ENCODE peak calls at places on chromosomes 6 and 20, in seven cellular contexts. K is neuronal stem cell, X is H9, T is mesendoderm, E is trophoblast cell, J is mesenchymal stem cell, A is H1. F is an unnamed sample.

GRCh38 chr6:1348675-1349074 is 36.8 kb downstream of the FOXQ1 start:
- DNase-seq in J (peak), T (peak), A (no peak), K (no peak), X (peak), E (no peak), F (peak)

GRCh38 chr6:57224769-57225515 is 2.8 kb upstream of the RAB23 start:
- DNase-seq in E (peak), T (peak), A (no peak), K (no peak), J (peak), X (no peak), F (peak)

GRCh38 chr6:21414065-21414464 is 179.5 kb upstream of the SOX4 start:
- DNase-seq in A (no peak), X (no peak), E (no peak), J (no peak), T (no peak), K (no peak), F (no peak)

GRCh38 chr6:37489697-37490336 is 9.9 kb downstream of the CCDC167 start:
- DNase-seq in X (peak), J (no peak), T (no peak), A (no peak), K (no peak), E (no peak), F (no peak)

GRCh38 chr6:27669278-27669797 is 196.4 kb upstream of the ZNF184 start:
- DNase-seq in J (peak), K (no peak), X (no peak), T (no peak), E (peak), A (no peak), F (no peak)

GRCh38 chr6:24576452-24576851 is 69.5 kb downstream of the KIAA0319 start:
- DNase-seq in X (no peak), T (no peak), A (no peak), J (no peak), K (no peak), E (no peak), F (no peak)

GRCh38 chr20:52859156-52859887 is 112.8 kb upstream of the TSHZ2 start:
- DNase-seq in J (peak), E (no peak), T (peak), K (no peak), A (no peak), X (peak), F (no peak)

GRCh38 chr20:38229376-38230252 is 30.9 kb downstream of the KIAA1755 start:
- DNase-seq in A (peak), E (peak), X (no peak), J (peak), T (peak), K (no peak), F (no peak)

GRCh38 chr20:34891166-34892062 is 15.0 kb downstream of the ACSS2 start:
- DNase-seq in K (no peak), T (no peak), J (peak), E (peak), X (no peak), A (no peak), F (peak)

GRCh38 chr6:568954-569523 is 87.9 kb downstream of the HUS1B start:
- DNase-seq in E (no peak), T (no peak), X (no peak), K (no peak), J (no peak), A (no peak), F (no peak)

GRCh38 chr20:10963717-10964266 is 290.0 kb upstream of the JAG1 start:
- DNase-seq in X (no peak), T (no peak), K (no peak), E (no peak), J (peak), A (no peak), F (no peak)

GRCh38 chr6:105258816-105259215 is 79.0 kb upstream of the POPDC3 start:
- DNase-seq in J (no peak), E (peak), K (no peak), T (no peak), A (no peak), X (no peak), F (no peak)

GRCh38 chr6:136526937-136527336 is 23.3 kb downstream of the MAP7 start:
- DNase-seq in E (no peak), K (no peak), A (no peak), X (no peak), J (no peak), T (no peak), F (no peak)

GRCh38 chr6:1686117-1687098 is 76.7 kb downstream of the FOXC1 start:
- DNase-seq in A (no peak), J (peak), T (no peak), K (no peak), X (no peak), E (peak), F (peak)

GRCh38 chr20:10653593-10654288 is 20.1 kb downstream of the JAG1 start:
- DNase-seq in J (peak), X (no peak), K (no peak), E (peak), A (no peak), T (no peak), F (peak)

GRCh38 chr6:158518196-158519127 is 41.4 kb upstream of the TMEM181 start:
- DNase-seq in E (peak), T (peak), X (peak), J (peak), A (peak), K (no peak), F (peak)

GRCh38 chr20:10047427-10047826 is 12.6 kb downstream of the ANKEF1 start:
- DNase-seq in J (peak), E (no peak), T (peak), K (peak), X (peak), A (peak), F (peak)

GRCh38 chr6:147390909-147391536 is 117.5 kb upstream of the SAMD5 start:
- DNase-seq in T (peak), E (peak), K (peak), J (peak), X (no peak), A (no peak), F (peak)

GRCh38 chr6:4319992-4320683 is 184.8 kb upstream of the ECI2 start:
- DNase-seq in X (no peak), J (peak), A (no peak), T (peak), E (peak), K (no peak), F (peak)

GRCh38 chr6:124434416-124434815 is 527.8 kb upstream of the RNF217 start:
- DNase-seq in E (peak), A (no peak), T (no peak), X (no peak), K (no peak), J (no peak), F (no peak)

GRCh38 chr6:90460067-90460466 is 126.8 kb downstream of the MAP3K7 start:
- DNase-seq in T (no peak), X (no peak), A (no peak), E (no peak), K (no peak), J (no peak), F (no peak)

GRCh38 chr6:1016329-1017302 is 295.3 kb upstream of the FOXQ1 start:
- DNase-seq in E (no peak), J (no peak), X (no peak), A (no peak), K (no peak), T (no peak), F (no peak)

GRCh38 chr20:53074811-53075314 is 102.7 kb downstream of the TSHZ2 start:
- DNase-seq in A (no peak), K (no peak), J (peak), X (no peak), T (no peak), E (no peak), F (no peak)

DNA sequence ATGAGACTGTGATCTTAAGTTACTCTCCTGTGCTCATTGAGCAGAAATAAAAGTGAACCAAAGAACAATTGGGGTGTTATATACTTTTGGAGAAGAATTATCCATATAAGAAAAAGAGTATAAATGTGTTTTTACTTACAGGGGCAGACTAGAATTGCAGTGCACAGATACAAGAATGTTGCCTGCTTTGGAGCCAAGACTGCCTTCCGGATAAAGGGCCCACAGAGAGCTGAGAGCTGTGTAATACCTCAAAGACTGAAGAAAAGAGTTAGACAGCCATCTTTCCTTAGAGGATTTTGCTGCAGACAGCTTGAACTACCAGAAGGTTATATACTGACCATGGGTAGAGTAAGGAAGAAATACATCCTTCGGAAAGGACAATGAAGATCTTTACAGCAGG is 1235.5 kb upstream of the CITED2 start:
- DNase-seq in A (no peak), K (no peak), T (peak), J (no peak), E (no peak), X (no peak), F (no peak)
- H2AK5ac ChIP-seq in A (no peak), K (no peak), T (no peak), J (no peak), E (no peak), X (no peak), F (no peak)

GRCh38 chr20:48618052-48618451 is 209.7 kb downstream of the PREX1 start:
- DNase-seq in K (no peak), J (no peak), X (no peak), T (no peak), E (no peak), A (no peak), F (no peak)
- H2AK5ac ChIP-seq in K (peak), J (no peak), X (no peak), T (no peak), E (no peak), A (no peak), F (no peak)

GRCh38 chr20:44586986-44587980 is 4.9 kb downstream of the PKIG start:
- DNase-seq in E (peak), K (no peak), A (no peak), X (no peak), T (no peak), J (peak), F (peak)
- H2AK5ac ChIP-seq in E (no peak), K (no peak), A (no peak), X (no peak), T (no peak), J (no peak), F (no peak)

DNA sequence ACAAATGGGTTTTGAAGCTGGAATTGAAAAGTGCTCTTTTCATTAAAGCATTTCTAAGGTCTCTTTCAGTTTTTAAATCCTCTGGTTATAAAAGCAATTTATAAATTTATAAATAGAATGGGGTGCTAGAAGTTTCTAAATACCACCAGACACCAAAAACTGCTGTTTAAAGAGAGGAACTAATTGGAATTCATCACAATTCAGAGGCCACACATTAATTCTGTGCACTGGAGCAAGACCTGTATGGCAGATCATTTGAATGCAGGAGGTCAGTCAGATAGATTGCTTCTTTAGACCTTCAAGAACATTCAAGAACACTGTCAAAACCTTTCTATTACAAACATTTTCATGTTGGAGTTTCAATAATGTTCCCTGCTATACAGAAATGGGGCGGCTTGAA is 55.1 kb downstream of the ALDH8A1 start:
- DNase-seq in T (no peak), A (no peak), J (no peak), E (no peak), K (no peak), X (no peak), F (no peak)
- H2AK5ac ChIP-seq in T (no peak), A (no peak), J (no peak), E (no peak), K (no peak), X (no peak), F (no peak)

DNA sequence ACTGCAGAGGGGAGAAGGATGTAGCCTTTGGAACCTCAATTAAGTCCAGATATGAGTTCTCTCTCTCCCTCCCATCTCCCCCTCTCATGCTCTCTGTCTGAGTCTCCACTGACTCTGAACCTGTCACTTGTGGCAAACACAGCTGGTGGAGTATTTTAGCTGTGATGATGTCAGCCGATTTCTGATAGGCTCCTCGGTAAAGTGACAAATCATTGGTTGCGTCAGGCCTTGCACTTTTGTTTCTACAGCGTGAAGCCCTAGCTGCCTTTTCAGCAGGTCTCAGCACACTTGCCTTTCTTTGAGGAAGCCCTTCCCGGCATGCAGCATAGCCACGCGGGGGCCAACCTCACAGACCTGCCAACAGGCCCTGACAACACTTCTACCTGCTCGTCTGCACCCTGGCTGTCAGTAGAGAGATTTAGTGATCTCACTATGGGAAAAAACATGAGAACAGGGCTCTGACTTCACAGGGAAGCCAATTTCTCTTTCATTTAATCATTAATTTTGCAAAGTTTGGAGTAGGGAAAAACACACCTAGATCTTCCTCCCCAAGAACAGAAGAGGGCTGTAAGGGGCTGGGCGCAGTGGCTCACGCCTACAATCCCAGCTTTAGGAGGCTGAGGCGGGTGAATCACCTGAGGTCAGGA is 84.4 kb downstream of the GMPR start:
- DNase-seq in K (no peak), A (no peak), T (peak), E (peak), X (peak), J (peak), F (peak)
- H2AK5ac ChIP-seq in K (no peak), A (no peak), T (no peak), E (no peak), X (no peak), J (no peak), F (no peak)

F was measured in IMR-90.